ENCODE peak calls at places on chromosomes 4 and X, in nine cellular contexts. M, G, I, A, B, Q, X, Z and C are unnamed samples.

GRCh38 chr4:48275247-48275646 is 5.6 kb upstream of the TEC start:
- DNase-seq in M (no peak), G (no peak), I (peak), A (no peak), B (no peak), Q (peak), X (no peak), Z (no peak), C (no peak)

GRCh38 chr4:182145360-182145905 is 97.8 kb upstream of the TENM3 start:
- DNase-seq in M (no peak), G (no peak), I (no peak), A (no peak), B (no peak), Q (no peak), X (no peak), Z (no peak), C (no peak)

GRCh38 chrX:64204252-64204651 is 1.3 kb downstream of the AMER1 start:
- DNase-seq in M (peak), G (no peak), I (no peak), A (no peak), B (no peak), Q (peak), X (peak), Z (peak), C (no peak)

GRCh38 chr4:38894340-38894982 is 26.9 kb downstream of the FAM114A1 start:
- DNase-seq in M (no peak), G (no peak), I (no peak), A (no peak), B (no peak), Q (peak), X (no peak), Z (no peak), C (no peak)

GRCh38 chr4:184392748-184393334 is 81.5 kb downstream of the IRF2 start:
- DNase-seq in M (no peak), G (peak), I (no peak), A (no peak), B (no peak), Q (no peak), X (no peak), Z (no peak), C (no peak)

GRCh38 chrX:69109706-69110635 is 55.3 kb downstream of the PJA1 start:
- DNase-seq in M (peak), G (peak), I (no peak), A (no peak), B (no peak), Q (peak), X (no peak), Z (peak), C (peak)

GRCh38 chr4:111492501-111492900 is 652.8 kb upstream of the FAM241A start:
- DNase-seq in M (no peak), G (no peak), I (no peak), A (no peak), B (no peak), Q (no peak), X (no peak), Z (no peak), C (no peak)

GRCh38 chrX:17737707-17738001 is 361 bp downstream of the SCML1 start:
- DNase-seq in M (no peak), G (no peak), I (no peak), A (no peak), B (peak), Q (no peak), X (no peak), Z (no peak), C (no peak)

GRCh38 chrX:18490816-18491215 is 65.4 kb downstream of the CDKL5 start:
- DNase-seq in M (no peak), G (no peak), I (no peak), A (no peak), B (peak), Q (peak), X (no peak), Z (no peak), C (no peak)

GRCh38 chr4:1793940-1794808 is 1.1 kb downstream of the FGFR3 start:
- DNase-seq in M (no peak), G (no peak), I (no peak), A (no peak), B (peak), Q (no peak), X (no peak), Z (no peak), C (no peak)

GRCh38 chr4:954211-955020 is 19.0 kb downstream of the DGKQ start:
- DNase-seq in M (no peak), G (no peak), I (no peak), A (peak), B (no peak), Q (no peak), X (no peak), Z (no peak), C (no peak)

GRCh38 chrX:15564981-15565579 is 35.7 kb downstream of the ACE2 start:
- DNase-seq in M (peak), G (peak), I (peak), A (no peak), B (peak), Q (peak), X (peak), Z (peak), C (peak)

GRCh38 chrX:1391370-1391706 is 575 bp downstream of the SLC25A6 start:
- DNase-seq in M (no peak), G (no peak), I (peak), A (peak), B (peak), Q (no peak), X (no peak), Z (no peak), C (peak)

GRCh38 chr4:1191621-1192020 is 19.2 kb upstream of the SPON2 start:
- DNase-seq in M (no peak), G (no peak), I (no peak), A (no peak), B (no peak), Q (no peak), X (peak), Z (peak), C (no peak)

GRCh38 chrX:47611926-47612325 is 7.7 kb downstream of the SYN1 start:
- DNase-seq in M (no peak), G (no peak), I (no peak), A (no peak), B (no peak), Q (no peak), X (no peak), Z (no peak), C (no peak)

GRCh38 chr4:77037736-77038135 is 38.1 kb downstream of the CCNI start:
- DNase-seq in M (no peak), G (no peak), I (no peak), A (no peak), B (no peak), Q (peak), X (no peak), Z (no peak), C (no peak)

GRCh38 chrX:100381613-100382012 is 28.5 kb downstream of the PCDH19 start:
- DNase-seq in M (no peak), G (no peak), I (no peak), A (no peak), B (no peak), Q (no peak), X (no peak), Z (no peak), C (no peak)

GRCh38 chrX:119734897-119735339 is 23.5 kb upstream of the SOWAHD start:
- DNase-seq in M (no peak), G (no peak), I (no peak), A (no peak), B (peak), Q (no peak), X (no peak), Z (no peak), C (no peak)

GRCh38 chrX:109782994-109783711 is 50.1 kb upstream of the ACSL4 start:
- DNase-seq in M (no peak), G (no peak), I (no peak), A (no peak), B (peak), Q (peak), X (no peak), Z (no peak), C (no peak)

GRCh38 chr4:150067859-150068258 is 10.4 kb upstream of the DCLK2 start:
- DNase-seq in M (no peak), G (no peak), I (no peak), A (no peak), B (no peak), Q (no peak), X (no peak), Z (no peak), C (no peak)

GRCh38 chr4:3407930-3408792 is 33.6 kb upstream of the HGFAC start:
- DNase-seq in M (no peak), G (no peak), I (no peak), A (no peak), B (no peak), Q (no peak), X (peak), Z (peak), C (no peak)

GRCh38 chr4:184231573-184231972 is 13.9 kb upstream of the ENPP6 start:
- DNase-seq in M (no peak), G (no peak), I (no peak), A (no peak), B (no peak), Q (no peak), X (no peak), Z (no peak), C (no peak)

GRCh38 chr4:152460488-152460887 is 75.4 kb downstream of the FBXW7 start:
- DNase-seq in M (no peak), G (no peak), I (peak), A (no peak), B (no peak), Q (peak), X (no peak), Z (no peak), C (no peak)

GRCh38 chrX:28189011-28189410 is 207.8 kb upstream of the DCAF8L1 start:
- DNase-seq in M (no peak), G (no peak), I (no peak), A (no peak), B (peak), Q (peak), X (no peak), Z (no peak), C (no peak)

GRCh38 chr4:15457401-15458201 is 12.1 kb upstream of the CC2D2A start:
- DNase-seq in M (no peak), G (no peak), I (peak), A (no peak), B (peak), Q (peak), X (no peak), Z (no peak), C (no peak)

GRCh38 chr4:26346203-26346620 is 25.4 kb downstream of the RBPJ start:
- DNase-seq in M (no peak), G (no peak), I (no peak), A (no peak), B (peak), Q (no peak), X (no peak), Z (no peak), C (no peak)

GRCh38 chr4:26984896-26985295 is 124.3 kb downstream of the STIM2 start:
- DNase-seq in M (no peak), G (no peak), I (no peak), A (no peak), B (no peak), Q (no peak), X (no peak), Z (no peak), C (no peak)

DNA sequence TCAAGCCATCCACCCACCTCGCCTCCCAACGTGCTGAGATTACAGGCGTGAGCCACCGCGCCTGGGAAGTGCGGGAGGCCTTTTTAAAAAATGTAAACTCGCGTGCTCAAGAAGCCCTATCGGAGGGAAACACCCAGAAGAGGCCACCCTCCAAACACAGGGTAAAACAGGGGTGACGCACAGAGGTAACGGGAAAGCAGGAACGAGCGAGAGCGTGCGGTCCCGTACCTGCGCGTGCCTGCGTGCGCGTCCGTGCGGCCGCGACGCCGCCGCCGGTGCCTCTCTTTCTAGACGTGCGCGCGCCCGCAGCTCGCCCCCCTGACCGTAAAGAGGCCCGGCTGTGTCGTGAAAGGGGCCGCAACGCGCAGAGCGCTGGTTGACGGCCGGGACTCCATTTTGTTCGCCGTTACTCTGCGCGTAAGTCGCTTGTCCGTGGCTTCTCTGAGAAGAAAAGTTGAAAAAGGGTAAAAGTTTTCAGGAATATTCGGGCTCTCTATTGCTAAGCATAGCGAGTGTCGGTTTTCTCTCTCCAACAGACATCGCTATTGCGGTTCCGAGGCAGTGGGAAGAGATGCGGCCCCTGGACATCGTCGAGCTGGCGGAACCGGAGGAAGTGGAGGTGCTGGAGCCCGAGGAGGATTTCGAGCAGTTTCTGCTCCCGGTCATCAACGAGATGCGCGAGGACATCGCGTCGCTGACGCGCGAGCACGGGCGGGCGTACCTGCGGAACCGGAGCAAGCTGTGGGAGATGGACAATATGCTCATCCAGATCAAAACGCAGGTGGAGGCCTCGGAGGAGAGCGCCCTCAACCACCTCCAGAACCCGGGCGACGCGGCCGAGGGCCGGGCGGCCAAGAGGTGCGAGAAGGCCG is at the start of gene MRFAP1:
- DNase-seq in M (peak), G (peak), I (peak), A (peak), B (peak), Q (peak), X (peak), Z (peak), C (peak)
- TF ChIP-seq POLR2A in M (peak), G (no peak), I (peak), A (peak), B (peak), Q (peak), X (peak), Z (peak), C (peak)

GRCh38 chrX:77900688-77901087 is 1.4 kb downstream of the COX7B start:
- DNase-seq in M (no peak), G (no peak), I (no peak), A (no peak), B (no peak), Q (no peak), X (no peak), Z (no peak), C (no peak)

GRCh38 chrX:77892887-77893286 is 2.3 kb downstream of the MAGT1 start:
- DNase-seq in M (no peak), G (no peak), I (no peak), A (no peak), B (no peak), Q (no peak), X (no peak), Z (no peak), C (no peak)

GRCh38 chrX:77893713-77894112 is 1.5 kb downstream of the MAGT1 start:
- DNase-seq in M (no peak), G (no peak), I (no peak), A (no peak), B (no peak), Q (no peak), X (no peak), Z (no peak), C (no peak)

GRCh38 chrX:77899081-77899828 is at the start of gene COX7B:
- DNase-seq in M (peak), G (peak), I (peak), A (peak), B (peak), Q (peak), X (peak), Z (peak), C (peak)

DNA sequence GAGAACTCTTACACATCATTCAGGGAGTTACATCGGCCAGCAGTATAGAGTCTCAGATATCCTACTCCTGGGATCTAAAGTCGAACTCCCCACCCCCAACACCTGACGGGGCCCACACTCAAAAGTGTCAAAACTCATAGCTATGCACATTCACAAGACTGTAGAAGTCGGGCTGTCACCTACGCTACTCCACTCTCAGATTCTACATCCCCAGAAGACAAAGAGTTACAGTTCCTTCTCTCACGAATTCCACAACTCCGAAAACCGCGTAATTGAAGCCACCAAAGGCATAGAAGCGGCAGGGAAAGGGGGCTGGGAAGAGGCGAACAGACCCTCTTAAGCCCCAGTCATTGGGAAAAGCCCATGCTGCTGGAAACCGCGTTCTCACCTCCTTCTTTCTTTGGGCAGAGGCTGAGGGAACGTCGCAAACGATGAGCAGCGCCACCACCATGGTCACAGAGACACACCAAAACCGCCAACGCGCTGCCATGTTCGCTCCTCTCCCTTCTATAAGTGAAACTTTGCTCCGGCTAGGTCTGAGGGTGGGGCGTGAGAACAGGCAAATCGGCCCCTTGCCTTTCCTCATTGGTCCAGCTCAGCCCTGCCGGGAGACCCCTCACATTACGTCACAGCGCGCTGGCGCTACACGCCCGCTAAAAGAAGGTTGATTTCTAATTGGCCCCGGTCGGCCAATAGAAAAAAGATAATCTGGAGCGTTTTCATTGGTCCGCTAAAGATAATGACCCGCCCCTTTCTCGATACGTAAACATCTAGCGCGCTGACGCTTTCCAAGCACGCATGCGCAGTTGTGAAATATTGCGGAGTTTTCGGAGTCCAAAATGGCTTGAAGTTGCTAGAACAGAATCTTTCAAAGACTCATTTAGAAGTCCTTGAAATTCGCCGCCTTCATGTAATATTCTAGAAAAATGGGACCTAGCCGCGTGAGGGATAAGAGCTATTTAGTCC is at the start of gene MAGT1:
- DNase-seq in M (peak), G (peak), I (peak), A (peak), B (peak), Q (peak), X (peak), Z (peak), C (peak)
- TF ChIP-seq POLR2A in M (peak), G (no peak), I (peak), A (peak), B (peak), Q (peak), X (peak), Z (peak), C (peak)

DNA sequence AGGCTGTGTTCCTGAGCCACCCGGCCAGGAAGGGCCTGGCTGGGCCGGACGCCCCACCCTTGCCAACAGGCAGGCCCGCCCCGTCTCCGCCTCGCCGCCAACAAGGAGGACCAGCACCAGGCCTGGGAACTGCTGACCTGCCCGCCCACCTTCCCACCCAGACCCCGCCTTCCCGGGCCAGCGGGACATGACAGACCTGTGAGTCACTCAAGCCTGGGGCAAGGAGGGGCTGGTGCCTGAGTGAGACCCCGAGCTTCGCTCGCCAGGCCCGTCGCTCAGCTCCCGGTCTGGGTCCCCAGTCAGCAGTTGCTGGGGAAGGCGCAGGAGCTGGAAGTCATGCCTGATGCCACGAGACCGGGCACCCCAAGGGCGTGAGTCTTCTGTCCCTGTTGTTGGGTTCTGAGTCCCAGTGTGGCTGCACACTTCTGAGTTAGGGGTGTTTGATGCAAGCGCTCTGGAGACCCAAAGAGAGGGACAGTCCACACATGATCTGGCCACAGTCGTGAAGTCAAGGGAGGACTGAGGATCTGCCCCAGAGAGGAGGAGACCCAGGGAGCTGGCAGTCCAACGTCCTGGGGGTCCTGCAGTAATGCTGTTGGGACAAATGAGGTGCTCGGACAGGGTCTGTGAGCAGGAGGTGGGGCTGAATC is at the start of gene DNASE1L1:
- DNase-seq in M (peak), G (peak), I (no peak), A (no peak), B (peak), Q (peak), X (no peak), Z (peak), C (peak)
- TF ChIP-seq POLR2A in M (no peak), G (no peak), I (no peak), A (no peak), B (peak), Q (peak), X (no peak), Z (peak), C (no peak)

DNA sequence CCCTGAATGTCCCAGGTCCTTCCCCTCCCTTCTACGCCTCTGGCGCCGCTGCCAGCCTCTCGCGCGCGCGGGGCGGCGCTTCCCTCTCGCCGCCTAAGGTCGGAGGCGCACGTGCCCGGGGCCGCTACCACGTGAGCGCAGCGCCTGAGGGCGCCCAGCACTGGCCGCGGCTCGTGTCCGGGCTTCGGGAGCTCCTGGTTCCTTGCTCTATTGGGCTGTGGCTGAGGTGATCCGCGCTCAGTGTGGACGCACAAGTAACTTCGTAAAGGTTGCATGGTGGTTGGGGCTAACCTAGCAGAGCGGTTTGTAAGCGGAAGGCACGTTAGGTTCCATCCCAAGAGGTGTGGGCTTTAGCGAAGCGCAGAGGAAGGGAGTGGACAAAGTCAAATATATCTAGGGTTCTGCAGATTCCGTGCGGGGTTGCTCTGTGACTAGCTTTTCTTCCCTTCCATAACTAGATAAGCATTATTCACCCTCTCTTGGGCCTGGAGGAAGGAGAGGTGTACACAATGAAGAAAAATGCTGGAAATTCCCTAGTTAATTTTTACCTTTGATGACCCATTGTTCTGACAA is 1.8 kb downstream of the TLL1 start:
- DNase-seq in M (no peak), G (peak), I (no peak), A (no peak), B (no peak), Q (no peak), X (no peak), Z (peak), C (no peak)
- TF ChIP-seq POLR2A in M (no peak), G (no peak), I (no peak), A (no peak), B (no peak), Q (no peak), X (no peak), Z (no peak), C (no peak)

GRCh38 chr4:185774815-185775684 is 36.9 kb downstream of the SORBS2 start:
- DNase-seq in M (no peak), G (no peak), I (no peak), A (no peak), B (peak), Q (peak), X (no peak), Z (no peak), C (no peak)
- TF ChIP-seq POLR2A in M (no peak), G (no peak), I (no peak), A (no peak), B (peak), Q (no peak), X (no peak), Z (no peak), C (no peak)